ENCODE peak calls at places on chromosomes 16 and 17, in four cellular contexts. One of them, this sample, is unnamed.

GRCh38 chr16:84462296-84463210 is 41.9 kb downstream of the MEAK7 start:
- DNase-seq in suprapubic skin: peak; percentile 45
- DNase-seq in GM12878: no peak
- DNase-seq in endothelial cell of umbilical vein: no peak
- DNase-seq in this sample: no peak

GRCh38 chr17:37672545-37673078 is 29.4 kb upstream of the DDX52 start:
- DNase-seq in suprapubic skin: no peak
- DNase-seq in endothelial cell of umbilical vein: no peak
- DNase-seq in GM12878: no peak
- DNase-seq in this sample: no peak

GRCh38 chr17:39462644-39463375 is 1.5 kb downstream of the CDK12 start:
- DNase-seq in endothelial cell of umbilical vein: peak; percentile 42
- DNase-seq in suprapubic skin: peak; percentile 78
- DNase-seq in GM12878: no peak
- DNase-seq in this sample: no peak

GRCh38 chr17:4968166-4968915 is 724 bp upstream of the SPAG7 start:
- DNase-seq in suprapubic skin: no peak
- DNase-seq in GM12878: no peak
- DNase-seq in endothelial cell of umbilical vein: no peak
- DNase-seq in this sample: peak; percentile 58

GRCh38 chr17:8210761-8211458 is 535 bp upstream of the AURKB start:
- DNase-seq in endothelial cell of umbilical vein: peak; percentile 31
- DNase-seq in suprapubic skin: no peak
- DNase-seq in GM12878: no peak
- DNase-seq in this sample: no peak

GRCh38 chr17:49193513-49194296 is 16.7 kb downstream of the GNGT2 start:
- DNase-seq in suprapubic skin: no peak
- DNase-seq in endothelial cell of umbilical vein: peak; percentile 73
- DNase-seq in GM12878: peak; percentile 98
- DNase-seq in this sample: no peak

GRCh38 chr16:22313141-22313781 is 16.1 kb downstream of the POLR3E start:
- DNase-seq in GM12878: no peak
- DNase-seq in suprapubic skin: peak; percentile 65
- DNase-seq in endothelial cell of umbilical vein: no peak
- DNase-seq in this sample: no peak

GRCh38 chr17:7824021-7824924 is 9.7 kb upstream of the KDM6B start:
- DNase-seq in endothelial cell of umbilical vein: no peak
- DNase-seq in GM12878: no peak
- DNase-seq in suprapubic skin: no peak
- DNase-seq in this sample: no peak

GRCh38 chr17:37801131-37801530 is 56.3 kb upstream of the HNF1B start:
- DNase-seq in suprapubic skin: no peak
- DNase-seq in GM12878: no peak
- DNase-seq in endothelial cell of umbilical vein: no peak
- DNase-seq in this sample: no peak

GRCh38 chr17:12537436-12537835 is 128.3 kb upstream of the MYOCD start:
- DNase-seq in endothelial cell of umbilical vein: no peak
- DNase-seq in suprapubic skin: no peak
- DNase-seq in GM12878: no peak
- DNase-seq in this sample: no peak

GRCh38 chr17:6507535-6507934 is 48.8 kb downstream of the PITPNM3 start:
- DNase-seq in endothelial cell of umbilical vein: peak; percentile 92
- DNase-seq in suprapubic skin: peak; percentile 54
- DNase-seq in GM12878: no peak
- DNase-seq in this sample: no peak

GRCh38 chr17:71505981-71506380 is 614.8 kb upstream of the SOX9 start:
- DNase-seq in endothelial cell of umbilical vein: no peak
- DNase-seq in suprapubic skin: no peak
- DNase-seq in GM12878: no peak
- DNase-seq in this sample: no peak

GRCh38 chr17:65697661-65698060 is 136.2 kb upstream of the AXIN2 start:
- DNase-seq in GM12878: no peak
- DNase-seq in endothelial cell of umbilical vein: no peak
- DNase-seq in suprapubic skin: no peak
- DNase-seq in this sample: no peak

GRCh38 chr16:10990378-10990777 is 46.0 kb downstream of the CLEC16A start:
- DNase-seq in GM12878: no peak
- DNase-seq in endothelial cell of umbilical vein: no peak
- DNase-seq in suprapubic skin: no peak
- DNase-seq in this sample: no peak

GRCh38 chr17:45046536-45047125 is 4.8 kb downstream of the DCAKD start:
- DNase-seq in suprapubic skin: no peak
- DNase-seq in endothelial cell of umbilical vein: no peak
- DNase-seq in GM12878: peak; percentile 68
- DNase-seq in this sample: no peak

DNA sequence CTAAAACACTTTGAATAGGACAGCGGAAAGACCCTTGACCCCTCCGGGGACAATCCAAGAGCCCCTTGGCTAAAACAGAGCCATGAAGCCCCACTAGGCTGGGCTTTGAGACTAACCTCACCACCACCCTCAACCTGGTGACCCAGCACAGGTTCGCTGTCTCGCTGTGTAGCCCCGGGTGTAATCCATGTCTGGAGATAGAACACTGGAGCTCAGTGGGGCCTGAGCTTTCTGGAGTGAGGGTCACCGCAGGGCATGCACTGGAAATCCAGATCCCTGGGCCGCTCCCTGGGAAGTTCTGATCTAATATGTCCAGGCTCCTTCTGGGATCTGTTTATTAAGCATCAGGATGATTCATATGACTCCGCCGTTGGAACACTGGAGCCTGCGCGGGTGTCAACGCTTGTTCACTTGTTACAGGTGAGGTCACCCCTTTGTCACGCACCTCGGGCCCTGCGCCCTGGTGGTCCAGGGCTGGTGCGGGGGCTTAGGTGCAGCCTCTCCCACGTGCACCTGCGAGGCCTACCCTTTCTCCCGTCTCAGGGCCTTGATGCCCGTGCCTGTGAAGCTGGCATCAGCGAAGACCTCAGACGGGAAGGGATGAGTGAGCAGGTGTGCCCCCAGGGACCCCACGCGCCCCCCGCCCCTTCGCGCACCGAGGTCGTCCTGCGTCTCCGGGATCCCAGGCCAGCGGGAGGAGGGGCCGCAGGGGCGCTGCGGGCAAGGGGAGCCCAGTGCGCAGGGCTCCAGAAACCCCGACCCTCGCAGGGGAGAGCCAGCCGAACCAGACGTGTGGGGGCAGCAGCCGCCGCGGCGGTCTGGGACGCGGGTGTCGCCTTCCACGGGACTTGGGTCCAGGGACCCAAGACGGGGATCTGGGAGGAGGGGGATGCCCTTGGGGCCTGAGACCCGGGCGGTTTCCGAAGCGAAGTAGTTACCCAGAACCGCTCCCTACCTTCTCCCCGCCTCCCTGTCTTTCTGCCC is 224.1 kb upstream of the FOXF1 start:
- DNase-seq in GM12878: no peak
- DNase-seq in suprapubic skin: no peak
- DNase-seq in endothelial cell of umbilical vein: no peak
- DNase-seq in this sample: no peak
- TF ChIP-seq POLR2AphosphoS5 in GM12878: no peak
- TF ChIP-seq POLR2AphosphoS5 in suprapubic skin: no peak
- TF ChIP-seq POLR2AphosphoS5 in endothelial cell of umbilical vein: no peak
- TF ChIP-seq POLR2AphosphoS5 in this sample: no peak

DNA sequence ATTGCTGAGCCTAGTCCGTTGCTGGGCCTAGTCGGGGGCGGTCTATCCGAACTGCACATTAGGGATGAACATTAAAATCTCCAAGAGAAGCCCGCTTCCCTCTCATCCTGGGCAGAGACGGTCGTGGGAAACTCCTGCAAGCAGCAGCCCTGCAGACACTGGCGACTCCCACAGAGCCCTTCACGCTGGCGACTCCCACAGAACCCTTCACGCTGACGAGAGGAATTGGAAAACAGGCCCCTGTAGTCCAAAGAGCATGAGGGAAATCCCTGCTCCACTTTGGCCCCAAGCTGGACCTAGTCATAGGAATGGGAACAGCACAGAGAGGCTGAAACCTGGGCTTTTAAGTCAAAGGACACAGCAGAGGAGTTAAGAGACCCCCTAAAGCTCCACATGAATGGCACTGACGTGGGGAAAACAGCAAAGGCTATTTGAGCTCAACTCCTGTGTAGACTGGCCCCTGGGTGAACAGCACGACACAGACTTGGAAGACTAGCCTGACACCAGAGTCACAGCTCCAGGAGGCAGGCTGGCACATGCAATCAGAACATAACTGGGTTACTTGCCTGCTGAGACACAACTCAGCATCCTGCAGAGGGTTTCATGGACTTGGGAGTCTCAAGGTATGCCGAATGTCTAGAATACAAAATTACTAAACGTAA is 42.2 kb downstream of the WDR45B start:
- DNase-seq in GM12878: no peak
- DNase-seq in suprapubic skin: no peak
- DNase-seq in endothelial cell of umbilical vein: no peak
- DNase-seq in this sample: no peak
- TF ChIP-seq POLR2AphosphoS5 in GM12878: no peak
- TF ChIP-seq POLR2AphosphoS5 in suprapubic skin: no peak
- TF ChIP-seq POLR2AphosphoS5 in endothelial cell of umbilical vein: no peak
- TF ChIP-seq POLR2AphosphoS5 in this sample: no peak

GRCh38 chr17:80101160-80101945 is at the start of gene GAA:
- DNase-seq in endothelial cell of umbilical vein: peak; percentile 83
- DNase-seq in suprapubic skin: peak; percentile 90
- DNase-seq in GM12878: peak; percentile 28
- DNase-seq in this sample: peak; percentile 100
- TF ChIP-seq POLR2AphosphoS5 in endothelial cell of umbilical vein: peak; percentile 97
- TF ChIP-seq POLR2AphosphoS5 in suprapubic skin: no peak
- TF ChIP-seq POLR2AphosphoS5 in GM12878: no peak
- TF ChIP-seq POLR2AphosphoS5 in this sample: no peak

GRCh38 chr17:42121066-42121769 is at the start of gene KAT2A:
- DNase-seq in suprapubic skin: no peak
- DNase-seq in GM12878: no peak
- DNase-seq in endothelial cell of umbilical vein: peak; percentile 79
- DNase-seq in this sample: peak; percentile 97
- TF ChIP-seq POLR2AphosphoS5 in suprapubic skin: no peak
- TF ChIP-seq POLR2AphosphoS5 in GM12878: peak; percentile 56
- TF ChIP-seq POLR2AphosphoS5 in endothelial cell of umbilical vein: peak; percentile 96
- TF ChIP-seq POLR2AphosphoS5 in this sample: peak; percentile 72

DNA sequence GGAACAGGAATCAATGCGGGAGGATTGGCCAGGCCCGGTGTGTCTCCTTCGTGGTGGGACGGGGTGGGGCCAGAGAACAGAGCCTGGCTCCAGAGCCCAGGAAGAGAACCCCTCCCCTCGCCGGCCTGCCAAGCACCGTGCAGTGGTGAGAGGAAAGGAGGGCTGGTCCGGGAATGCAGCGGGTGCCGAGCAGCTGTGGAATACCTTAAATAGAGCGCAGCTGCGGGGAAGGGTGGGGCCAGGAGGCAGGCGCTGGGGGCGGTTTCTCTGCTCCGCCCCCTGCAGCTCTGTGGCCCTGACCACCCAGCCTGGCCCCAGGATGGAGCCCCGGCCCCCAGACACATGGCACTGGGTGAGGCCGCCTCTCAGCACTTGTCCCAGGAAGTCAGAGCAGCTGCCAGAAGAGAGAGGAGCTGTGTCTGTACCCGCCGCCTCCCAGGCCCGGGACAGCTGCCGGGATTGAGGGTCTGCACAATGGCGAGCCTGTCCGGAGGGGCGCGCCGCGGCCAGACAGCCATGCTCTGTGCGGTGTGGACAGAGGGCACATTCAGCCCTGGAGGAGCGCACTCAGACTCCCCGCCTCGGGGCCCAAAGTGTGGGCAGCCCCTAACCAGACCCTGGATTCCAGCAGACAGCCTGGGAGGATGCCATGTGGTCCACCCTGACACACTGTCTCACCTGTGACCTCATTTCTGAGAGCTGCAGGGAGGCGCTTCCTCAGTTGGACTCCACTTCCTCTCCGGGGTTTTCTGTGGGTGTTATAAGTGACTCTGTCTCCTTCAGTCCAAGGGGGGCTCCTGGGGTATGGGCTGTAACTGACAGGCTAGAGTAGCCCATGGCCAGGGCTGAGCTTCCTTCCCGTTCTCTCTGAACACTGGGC is 268.8 kb downstream of the SEC14L1 start:
- DNase-seq in suprapubic skin: no peak
- DNase-seq in endothelial cell of umbilical vein: no peak
- DNase-seq in GM12878: no peak
- DNase-seq in this sample: no peak
- TF ChIP-seq POLR2AphosphoS5 in suprapubic skin: no peak
- TF ChIP-seq POLR2AphosphoS5 in endothelial cell of umbilical vein: no peak
- TF ChIP-seq POLR2AphosphoS5 in GM12878: no peak
- TF ChIP-seq POLR2AphosphoS5 in this sample: no peak

GRCh38 chr17:21282231-21282630 is 2.3 kb upstream of the MAP2K3 start:
- DNase-seq in endothelial cell of umbilical vein: peak; percentile 64
- DNase-seq in GM12878: no peak
- DNase-seq in suprapubic skin: no peak
- DNase-seq in this sample: no peak

GRCh38 chr17:21279582-21279981 is 4.9 kb upstream of the MAP2K3 start:
- DNase-seq in endothelial cell of umbilical vein: no peak
- DNase-seq in GM12878: no peak
- DNase-seq in suprapubic skin: no peak
- DNase-seq in this sample: no peak

GRCh38 chr17:21279198-21279535 is 5.3 kb upstream of the MAP2K3 start:
- DNase-seq in suprapubic skin: no peak
- DNase-seq in GM12878: no peak
- DNase-seq in endothelial cell of umbilical vein: no peak
- DNase-seq in this sample: no peak

GRCh38 chr17:21278304-21279197 is 6.0 kb upstream of the MAP2K3 start:
- DNase-seq in endothelial cell of umbilical vein: no peak
- DNase-seq in suprapubic skin: no peak
- DNase-seq in GM12878: no peak
- DNase-seq in this sample: no peak

GRCh38 chr17:21280081-21280518 is 4.4 kb upstream of the MAP2K3 start:
- DNase-seq in endothelial cell of umbilical vein: peak; percentile 69
- DNase-seq in suprapubic skin: no peak
- DNase-seq in GM12878: peak; percentile 16
- DNase-seq in this sample: peak; percentile 79
- TF ChIP-seq POLR2AphosphoS5 in endothelial cell of umbilical vein: no peak
- TF ChIP-seq POLR2AphosphoS5 in suprapubic skin: no peak
- TF ChIP-seq POLR2AphosphoS5 in GM12878: no peak
- TF ChIP-seq POLR2AphosphoS5 in this sample: no peak

GRCh38 chr17:28053044-28053670 is 10.7 kb downstream of the NLK start:
- DNase-seq in GM12878: no peak
- DNase-seq in endothelial cell of umbilical vein: no peak
- DNase-seq in suprapubic skin: no peak
- DNase-seq in this sample: no peak
- TF ChIP-seq POLR2AphosphoS5 in GM12878: no peak
- TF ChIP-seq POLR2AphosphoS5 in endothelial cell of umbilical vein: no peak
- TF ChIP-seq POLR2AphosphoS5 in suprapubic skin: no peak
- TF ChIP-seq POLR2AphosphoS5 in this sample: no peak

GRCh38 chr17:1941241-1942065 is 83.7 kb downstream of the RTN4RL1 start:
- DNase-seq in GM12878: no peak
- DNase-seq in suprapubic skin: no peak
- DNase-seq in endothelial cell of umbilical vein: no peak
- DNase-seq in this sample: no peak

GRCh38 chr17:1940810-1941185 is 84.3 kb downstream of the RTN4RL1 start:
- DNase-seq in GM12878: no peak
- DNase-seq in suprapubic skin: no peak
- DNase-seq in endothelial cell of umbilical vein: no peak
- DNase-seq in this sample: no peak

GRCh38 chr17:1942066-1942365 is 83.1 kb downstream of the RTN4RL1 start:
- DNase-seq in GM12878: no peak
- DNase-seq in endothelial cell of umbilical vein: no peak
- DNase-seq in suprapubic skin: no peak
- DNase-seq in this sample: no peak

GRCh38 chr17:1942666-1943431 is 82.3 kb downstream of the RTN4RL1 start:
- DNase-seq in suprapubic skin: no peak
- DNase-seq in GM12878: no peak
- DNase-seq in endothelial cell of umbilical vein: no peak
- DNase-seq in this sample: no peak

GRCh38 chr17:1939979-1940809 is 84.9 kb downstream of the RTN4RL1 start:
- DNase-seq in suprapubic skin: no peak
- DNase-seq in endothelial cell of umbilical vein: no peak
- DNase-seq in GM12878: no peak
- DNase-seq in this sample: no peak
- TF ChIP-seq POLR2AphosphoS5 in suprapubic skin: no peak
- TF ChIP-seq POLR2AphosphoS5 in endothelial cell of umbilical vein: no peak
- TF ChIP-seq POLR2AphosphoS5 in GM12878: no peak
- TF ChIP-seq POLR2AphosphoS5 in this sample: no peak

GRCh38 chr16:13439766-13440165 is 480.2 kb upstream of the ERCC4 start:
- DNase-seq in suprapubic skin: no peak
- DNase-seq in GM12878: no peak
- DNase-seq in endothelial cell of umbilical vein: no peak
- DNase-seq in this sample: no peak
- TF ChIP-seq POLR2AphosphoS5 in suprapubic skin: no peak
- TF ChIP-seq POLR2AphosphoS5 in GM12878: no peak
- TF ChIP-seq POLR2AphosphoS5 in endothelial cell of umbilical vein: no peak
- TF ChIP-seq POLR2AphosphoS5 in this sample: no peak